ENCODE peak calls at places on chromosomes 11 and 22, in nine cellular contexts. R, Q, X, O, G, I, E, H and B are unnamed samples.

GRCh38 chr22:44172370-44173108 is 8.2 kb upstream of the PARVG start:
- DNase-seq in R (no peak), Q (no peak), X (no peak), O (no peak), G (no peak), I (no peak), E (no peak), H (no peak), B (no peak)

GRCh38 chr22:36329217-36330078 is 58.3 kb downstream of the MYH9 start:
- DNase-seq in R (peak; percentile 81), Q (peak; percentile 25), X (peak; percentile 97), O (no peak), G (peak; percentile 79), I (no peak), E (peak; percentile 89), H (peak; percentile 99), B (peak; percentile 83)

GRCh38 chr11:76270387-76270786 is 64.1 kb upstream of the WNT11 start:
- DNase-seq in R (no peak), Q (no peak), X (no peak), O (no peak), G (no peak), I (no peak), E (no peak), H (no peak), B (no peak)

GRCh38 chr11:118283756-118284350 is 19.8 kb upstream of the MPZL2 start:
- DNase-seq in R (no peak), Q (no peak), X (no peak), O (no peak), G (no peak), I (no peak), E (no peak), H (no peak), B (no peak)

GRCh38 chr11:46293616-46294015 is 16.2 kb downstream of the CREB3L1 start:
- DNase-seq in R (no peak), Q (no peak), X (peak; percentile 97), O (peak; percentile 47), G (peak; percentile 85), I (no peak), E (no peak), H (no peak), B (peak; percentile 87)

GRCh38 chr11:79402912-79403311 is 37.9 kb downstream of the TENM4 start:
- DNase-seq in R (no peak), Q (no peak), X (no peak), O (no peak), G (no peak), I (no peak), E (no peak), H (no peak), B (no peak)

GRCh38 chr11:63720611-63721010 is 39.3 kb downstream of the RTN3 start:
- DNase-seq in R (no peak), Q (no peak), X (no peak), O (no peak), G (no peak), I (no peak), E (no peak), H (no peak), B (no peak)

GRCh38 chr22:39518996-39519680 is 1.2 kb upstream of the ATF4 start:
- DNase-seq in R (no peak), Q (no peak), X (no peak), O (no peak), G (no peak), I (no peak), E (no peak), H (no peak), B (peak; percentile 72)

GRCh38 chr11:2536440-2536989 is 91.7 kb downstream of the KCNQ1 start:
- DNase-seq in R (no peak), Q (no peak), X (no peak), O (no peak), G (no peak), I (no peak), E (no peak), H (no peak), B (no peak)

GRCh38 chr11:13769188-13769587 is 100.7 kb downstream of the FAR1 start:
- DNase-seq in R (no peak), Q (no peak), X (no peak), O (no peak), G (no peak), I (no peak), E (no peak), H (no peak), B (no peak)

GRCh38 chr11:36010010-36010740 is 66.3 kb downstream of the LDLRAD3 start:
- DNase-seq in R (no peak), Q (no peak), X (peak; percentile 43), O (no peak), G (no peak), I (no peak), E (no peak), H (no peak), B (no peak)